ENCODE peak calls at places on chromosome 4, in five cellular contexts. P is GM12878, Y is A549, T is SK-N-SH, S is K562. N is an unnamed sample.
A peak's percentile ranks its signal among the peaks of the same experiment; 100 is the strongest.

GRCh38 chr4:186936496-186937375 is 213.1 kb upstream of the FAT1 start:
- DNase-seq in P (no peak), Y (peak; percentile 71), T (no peak), S (no peak), N (peak; percentile 88)

GRCh38 chr4:76257824-76258223 is 6.3 kb downstream of the FAM47E start:
- DNase-seq in P (no peak), Y (no peak), T (no peak), S (no peak), N (no peak)

GRCh38 chr4:128924951-128925350 is 115.5 kb downstream of the JADE1 start:
- DNase-seq in P (no peak), Y (no peak), T (no peak), S (no peak), N (peak; percentile 31)

GRCh38 chr4:133921280-133922195 is 280.1 kb downstream of the PABPC4L start:
- DNase-seq in P (no peak), Y (no peak), T (no peak), S (no peak), N (peak; percentile 34)

GRCh38 chr4:76028242-76028859 is 5.1 kb upstream of the CXCL10 start:
- DNase-seq in P (no peak), Y (no peak), T (no peak), S (no peak), N (peak; percentile 17)

GRCh38 chr4:156677136-156677535 is 294.5 kb downstream of the PDGFC start:
- DNase-seq in P (no peak), Y (peak; percentile 20), T (peak; percentile 22), S (peak; percentile 10), N (no peak)

GRCh38 chr4:141131738-141132688 is 1.3 kb downstream of the RNF150 start:
- DNase-seq in P (no peak), Y (no peak), T (no peak), S (no peak), N (peak; percentile 20)

GRCh38 chr4:176587920-176588319 is 204.8 kb downstream of the VEGFC start:
- DNase-seq in P (no peak), Y (no peak), T (no peak), S (no peak), N (peak; percentile 83)

GRCh38 chr4:32858971-32859370 is 2138.8 kb downstream of the PCDH7 start:
- DNase-seq in P (no peak), Y (no peak), T (no peak), S (no peak), N (peak; percentile 31)

GRCh38 chr4:158169516-158169915 is 3.3 kb downstream of the GASK1B start:
- DNase-seq in P (no peak), Y (no peak), T (no peak), S (no peak), N (no peak)

GRCh38 chr4:109764376-109764775 is 34.5 kb upstream of the PLA2G12A start:
- DNase-seq in P (no peak), Y (no peak), T (no peak), S (no peak), N (no peak)

GRCh38 chr4:15504041-15504440 is 34.4 kb downstream of the CC2D2A start:
- DNase-seq in P (no peak), Y (no peak), T (no peak), S (no peak), N (peak; percentile 8)

GRCh38 chr4:70915874-70916559 is 13.8 kb downstream of the MOB1B start:
- DNase-seq in P (no peak), Y (no peak), T (no peak), S (no peak), N (no peak)

GRCh38 chr4:56229947-56230346 is 157.3 kb downstream of the AASDH start:
- DNase-seq in P (no peak), Y (no peak), T (no peak), S (no peak), N (no peak)

GRCh38 chr4:83201761-83202160 is 82.8 kb downstream of the COQ2 start:
- DNase-seq in P (no peak), Y (no peak), T (no peak), S (no peak), N (no peak)

GRCh38 chr4:26590639-26591038 is 6.8 kb downstream of the TBC1D19 start:
- DNase-seq in P (no peak), Y (no peak), T (no peak), S (no peak), N (peak; percentile 46)

GRCh38 chr4:118741456-118741855 is 56.3 kb downstream of the METTL14 start:
- DNase-seq in P (no peak), Y (no peak), T (no peak), S (no peak), N (peak; percentile 42)

GRCh38 chr4:180923476-180923875 is 1319.7 kb upstream of the TENM3 start:
- DNase-seq in P (no peak), Y (no peak), T (no peak), S (no peak), N (peak; percentile 82)

DNA sequence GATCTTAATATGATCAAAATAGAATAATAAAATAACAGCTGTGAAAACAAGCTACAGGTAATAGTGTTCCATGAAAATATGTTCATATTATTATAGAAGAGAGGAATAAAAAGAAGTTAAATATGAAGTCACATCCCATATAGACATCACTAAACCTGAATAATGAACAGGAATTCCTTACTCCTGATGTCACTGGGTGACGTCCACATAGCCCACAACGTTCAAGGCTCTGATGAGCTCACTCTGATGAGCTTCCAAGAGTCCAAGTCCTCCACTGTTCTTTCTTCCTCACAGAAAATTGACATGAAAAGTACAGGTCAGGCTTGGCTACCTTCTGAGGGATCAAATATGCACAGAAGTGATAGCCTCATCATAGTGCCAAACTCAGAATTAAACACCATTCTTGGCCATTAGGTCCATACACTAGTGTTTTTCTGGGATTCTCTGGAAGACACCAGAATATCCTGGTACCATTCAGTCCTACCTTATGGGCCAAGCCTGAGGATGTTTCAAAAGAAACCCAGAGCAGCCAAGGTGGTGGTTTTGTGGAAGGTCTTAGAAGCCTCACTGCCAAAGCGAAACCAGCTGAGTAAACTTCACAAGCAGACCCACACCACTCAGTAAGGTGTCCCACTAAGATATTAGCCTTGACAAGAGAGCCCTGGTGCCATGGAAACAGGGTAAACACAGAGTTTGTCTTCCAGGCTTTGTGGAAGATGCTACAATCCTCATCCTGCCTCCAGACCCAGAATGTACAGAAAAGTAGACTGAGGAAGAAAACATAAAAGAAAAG is 138.5 kb upstream of the HHIP start:
- DNase-seq in P (no peak), Y (no peak), T (no peak), S (no peak), N (peak; percentile 28)
- TF ChIP-seq RCOR1 in P (no peak), Y (no peak), T (no peak), S (no peak), N (no peak)

GRCh38 chr4:139144161-139144859 is 32.7 kb downstream of the ELF2 start:
- DNase-seq in P (no peak), Y (no peak), T (no peak), S (no peak), N (peak; percentile 66)
- TF ChIP-seq RCOR1 in P (no peak), Y (no peak), T (no peak), S (no peak), N (no peak)

GRCh38 chr4:148346657-148347056 is 95.6 kb downstream of the NR3C2 start:
- DNase-seq in P (no peak), Y (no peak), T (no peak), S (no peak), N (no peak)

GRCh38 chr4:148345509-148345908 is 96.7 kb downstream of the NR3C2 start:
- DNase-seq in P (no peak), Y (no peak), T (no peak), S (no peak), N (no peak)

GRCh38 chr4:148344382-148344781 is 97.8 kb downstream of the NR3C2 start:
- DNase-seq in P (no peak), Y (no peak), T (no peak), S (no peak), N (no peak)

DNA sequence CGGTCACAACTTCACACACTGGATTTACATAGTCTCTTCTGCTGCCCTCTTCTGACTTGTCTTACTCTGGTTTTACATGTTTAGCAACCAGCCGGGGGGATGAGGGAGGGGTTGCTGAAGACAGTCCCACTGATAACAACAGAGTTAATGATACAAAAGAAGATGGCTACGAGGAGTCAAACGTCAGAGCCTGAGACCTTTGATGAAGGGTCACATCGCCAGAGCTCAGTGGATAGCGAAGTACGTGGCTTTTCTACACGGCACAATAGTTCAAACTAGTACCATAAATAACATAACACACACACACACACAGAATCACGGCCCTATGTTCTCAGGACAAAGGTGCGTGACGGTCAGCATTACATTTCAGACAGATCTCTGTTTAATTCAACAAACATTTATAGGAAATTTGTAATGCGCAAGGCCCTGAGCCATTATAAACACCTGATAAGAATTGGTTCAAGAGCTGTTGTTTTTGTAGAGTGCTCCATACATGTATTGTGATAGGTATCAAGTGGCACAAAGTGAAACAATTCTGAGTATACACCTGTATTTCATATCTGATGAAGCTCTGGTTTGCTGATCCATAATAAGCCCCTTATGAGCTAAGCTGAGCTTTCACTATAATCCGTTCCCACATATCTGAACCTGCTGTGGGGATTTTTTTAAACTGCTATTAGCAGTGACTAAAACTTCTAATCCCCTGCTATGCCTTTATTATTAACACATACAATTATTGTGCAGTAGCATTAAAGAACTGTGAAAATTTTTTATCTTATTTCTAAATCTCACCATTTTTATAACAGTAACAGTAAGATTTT is 100.0 kb downstream of the NR3C2 start:
- DNase-seq in P (no peak), Y (no peak), T (no peak), S (no peak), N (no peak)
- TF ChIP-seq RCOR1 in P (no peak), Y (no peak), T (no peak), S (no peak), N (no peak)

GRCh38 chr4:7634611-7635010 is 199.9 kb upstream of the PSAPL1 start:
- DNase-seq in P (no peak), Y (no peak), T (no peak), S (no peak), N (no peak)

GRCh38 chr4:7635971-7636508 is 201.3 kb upstream of the PSAPL1 start:
- DNase-seq in P (no peak), Y (no peak), T (no peak), S (no peak), N (no peak)

GRCh38 chr4:7637139-7637538 is 202.4 kb upstream of the PSAPL1 start:
- DNase-seq in P (no peak), Y (no peak), T (no peak), S (no peak), N (no peak)

GRCh38 chr4:7632971-7633370 is 198.2 kb upstream of the PSAPL1 start:
- DNase-seq in P (no peak), Y (no peak), T (no peak), S (no peak), N (no peak)

DNA sequence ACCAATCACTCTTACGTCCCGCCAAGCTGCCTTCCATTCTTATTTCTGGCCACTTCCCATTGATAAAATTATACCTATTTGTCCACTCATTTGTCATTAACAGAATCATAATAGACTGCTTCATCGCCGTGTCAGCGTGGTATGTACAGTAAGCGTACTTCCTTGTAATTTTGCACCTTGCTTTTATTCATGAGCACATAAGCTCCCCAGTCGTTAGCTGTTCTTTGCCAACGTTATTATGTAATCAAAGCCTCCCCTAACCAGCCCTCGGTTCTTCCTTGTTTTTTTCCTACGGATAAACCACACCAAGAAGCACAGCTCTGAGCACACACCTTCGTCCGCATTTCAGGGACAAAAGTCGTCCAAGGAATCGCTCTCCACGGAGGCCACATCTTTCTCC is 200.7 kb upstream of the PSAPL1 start:
- DNase-seq in P (no peak), Y (no peak), T (no peak), S (no peak), N (no peak)
- TF ChIP-seq RCOR1 in P (no peak), Y (no peak), T (no peak), S (no peak), N (no peak)

N was measured in IMR-90.